ENCODE peak calls at places on chromosomes 4 and X, in nine cellular contexts. E is ascending aorta; F is psoas muscle; O is tibial artery; C is CD4-positive, alpha-beta T cell; Y is transverse colon; G is heart left ventricle; I is IMR-90; A is Panc1. M is an unnamed sample. For H3K27me3, the result is how much of the 10 kb centered on the place peaks cover.

GRCh38 chrX:48711162-48711928 is 14.8 kb downstream of the SUV39H1 start:
- DNase-seq in E (no peak), F (no peak), O (no peak), C (no peak), Y (no peak), G (no peak), I (no peak), A (no peak), M (no peak)

GRCh38 chr4:15874671-15875070 is 63.9 kb downstream of the FGFBP1 start:
- DNase-seq in E (no peak), F (no peak), O (peak), C (no peak), Y (no peak), G (no peak), I (no peak), A (no peak), M (no peak)

GRCh38 chr4:22986262-22986661 is 293.5 kb downstream of the GBA3 start:
- DNase-seq in E (no peak), F (no peak), O (no peak), C (no peak), Y (no peak), G (no peak), I (no peak), A (no peak), M (no peak)

GRCh38 chr4:32847466-32847865 is 2127.3 kb downstream of the PCDH7 start:
- DNase-seq in E (no peak), F (no peak), O (no peak), C (no peak), Y (no peak), G (no peak), I (no peak), A (no peak), M (peak)

GRCh38 chr4:15659768-15660394 is 4.7 kb upstream of the FBXL5 start:
- DNase-seq in E (no peak), F (no peak), O (peak), C (no peak), Y (no peak), G (no peak), I (peak), A (no peak), M (peak)

GRCh38 chr4:155657985-155658384 is 8.7 kb upstream of the GUCY1A1 start:
- DNase-seq in E (no peak), F (no peak), O (no peak), C (no peak), Y (no peak), G (no peak), I (no peak), A (no peak), M (no peak)

GRCh38 chr4:97558204-97558804 is 585.0 kb downstream of the STPG2 start:
- DNase-seq in E (no peak), F (no peak), O (no peak), C (no peak), Y (no peak), G (no peak), I (no peak), A (no peak), M (no peak)

GRCh38 chr4:123659759-123660158 is 263.2 kb downstream of the SPRY1 start:
- DNase-seq in E (no peak), F (no peak), O (no peak), C (no peak), Y (no peak), G (no peak), I (no peak), A (no peak), M (no peak)

GRCh38 chrX:3655181-3655580 is 58.3 kb downstream of the PRKX start:
- DNase-seq in E (no peak), F (no peak), O (no peak), C (no peak), Y (no peak), G (no peak), I (no peak), A (no peak), M (no peak)

GRCh38 chr4:48998440-48998839 is 12.4 kb downstream of the CWH43 start:
- DNase-seq in E (no peak), F (no peak), O (no peak), C (no peak), Y (no peak), G (no peak), I (no peak), A (no peak), M (no peak)

GRCh38 chrX:129833153-129834004 is 10.3 kb downstream of the ZDHHC9 start:
- DNase-seq in E (no peak), F (no peak), O (no peak), C (no peak), Y (no peak), G (no peak), I (peak), A (no peak), M (peak)

GRCh38 chr4:169103966-169104412 is 93.9 kb upstream of the CBR4 start:
- DNase-seq in E (no peak), F (no peak), O (no peak), C (no peak), Y (no peak), G (no peak), I (no peak), A (no peak), M (no peak)

GRCh38 chrX:41634284-41634683 is 54.5 kb upstream of the GPR34 start:
- DNase-seq in E (no peak), F (no peak), O (peak), C (no peak), Y (no peak), G (no peak), I (peak), A (no peak), M (no peak)

GRCh38 chrX:9147631-9148189 is 113.8 kb upstream of the FAM9B start:
- DNase-seq in E (no peak), F (no peak), O (no peak), C (no peak), Y (no peak), G (no peak), I (no peak), A (no peak), M (no peak)

GRCh38 chr4:108783666-108784463 is 21.0 kb upstream of the ETNPPL start:
- DNase-seq in E (no peak), F (no peak), O (no peak), C (no peak), Y (no peak), G (no peak), I (no peak), A (no peak), M (peak)

GRCh38 chrX:22047470-22047869 is 15.3 kb downstream of the PHEX start:
- DNase-seq in E (no peak), F (no peak), O (no peak), C (no peak), Y (no peak), G (no peak), I (no peak), A (no peak), M (no peak)

GRCh38 chr4:714087-714486 is 8.5 kb downstream of the PCGF3 start:
- DNase-seq in E (no peak), F (no peak), O (no peak), C (no peak), Y (no peak), G (no peak), I (no peak), A (no peak), M (no peak)

GRCh38 chrX:65581661-65582339 is 47.2 kb upstream of the LAS1L start:
- DNase-seq in E (no peak), F (no peak), O (peak), C (peak), Y (peak), G (peak), I (peak), A (no peak), M (peak)

GRCh38 chrX:119502727-119503483 is 34.7 kb downstream of the SLC25A5 start:
- DNase-seq in E (no peak), F (no peak), O (no peak), C (no peak), Y (peak), G (no peak), I (peak), A (no peak), M (peak)

GRCh38 chr4:37678624-37679023 is 7.6 kb downstream of the RELL1 start:
- DNase-seq in E (no peak), F (no peak), O (no peak), C (no peak), Y (no peak), G (no peak), I (no peak), A (no peak), M (no peak)

GRCh38 chr4:20422398-20422797 is 170.7 kb downstream of the SLIT2 start:
- DNase-seq in E (no peak), F (no peak), O (no peak), C (no peak), Y (peak), G (peak), I (peak), A (peak), M (peak)

GRCh38 chrX:125289920-125290319 is 29.8 kb upstream of the TEX13C start:
- DNase-seq in E (no peak), F (no peak), O (no peak), C (no peak), Y (no peak), G (no peak), I (peak), A (no peak), M (peak)
- H3K27me3 ChIP-seq in E (under half), F (under half), O (under half), C (under half), Y (under half), G (under half), I (under half), A (under half), M (under half)

GRCh38 chr4:53908661-53909078 is 155.7 kb downstream of the CHIC2 start:
- DNase-seq in E (no peak), F (no peak), O (peak), C (no peak), Y (peak), G (peak), I (peak), A (peak), M (peak)
- H3K27ac ChIP-seq in E (peak), F (no peak), O (peak), C (no peak), Y (peak), G (peak), I (peak), A (no peak), M (peak)

GRCh38 chrX:44431206-44431605 is 87.7 kb upstream of the EFHC2 start:
- DNase-seq in E (no peak), F (no peak), O (no peak), C (no peak), Y (no peak), G (no peak), I (peak), A (no peak), M (peak)
- H3K27me3 ChIP-seq in E (under half), F (under half), O (under half), C (under half), Y (under half), G (under half), I (under half), A (under half), M (under half)

DNA sequence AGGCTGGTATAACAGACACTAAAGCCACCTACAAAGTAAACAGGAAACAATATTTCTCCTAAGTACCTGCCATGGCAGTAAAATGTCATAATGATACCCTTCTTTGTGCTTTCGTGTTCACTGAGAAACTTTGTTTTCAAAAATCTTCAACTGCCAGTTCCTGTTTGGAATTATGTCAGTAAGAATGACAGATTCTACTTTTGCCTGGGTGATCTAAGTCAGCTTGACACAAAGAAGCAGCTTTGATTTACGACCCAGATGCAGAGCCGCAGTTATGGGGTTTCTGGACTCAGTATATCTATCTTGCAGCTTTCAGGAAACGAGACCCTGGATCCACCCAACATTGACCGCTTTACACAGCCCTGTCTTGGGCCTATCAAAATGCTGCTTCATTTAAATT is 71.2 kb downstream of the SNX25 start:
- DNase-seq in E (no peak), F (no peak), O (no peak), C (no peak), Y (no peak), G (no peak), I (no peak), A (no peak), M (no peak)
- H3K27ac ChIP-seq in E (peak), F (no peak), O (no peak), C (no peak), Y (peak), G (no peak), I (no peak), A (no peak), M (no peak)

GRCh38 chrX:137549846-137550534 is 15.9 kb upstream of the ZIC3 start:
- DNase-seq in E (no peak), F (no peak), O (no peak), C (no peak), Y (no peak), G (no peak), I (no peak), A (no peak), M (no peak)

GRCh38 chrX:137547291-137547690 is 18.6 kb upstream of the ZIC3 start:
- DNase-seq in E (no peak), F (no peak), O (no peak), C (no peak), Y (no peak), G (no peak), I (no peak), A (no peak), M (no peak)

GRCh38 chrX:137549073-137549472 is 16.9 kb upstream of the ZIC3 start:
- DNase-seq in E (no peak), F (no peak), O (no peak), C (no peak), Y (no peak), G (no peak), I (no peak), A (no peak), M (no peak)

GRCh38 chrX:137545711-137546651 is 19.9 kb upstream of the ZIC3 start:
- DNase-seq in E (no peak), F (no peak), O (no peak), C (no peak), Y (no peak), G (no peak), I (no peak), A (no peak), M (no peak)

DNA sequence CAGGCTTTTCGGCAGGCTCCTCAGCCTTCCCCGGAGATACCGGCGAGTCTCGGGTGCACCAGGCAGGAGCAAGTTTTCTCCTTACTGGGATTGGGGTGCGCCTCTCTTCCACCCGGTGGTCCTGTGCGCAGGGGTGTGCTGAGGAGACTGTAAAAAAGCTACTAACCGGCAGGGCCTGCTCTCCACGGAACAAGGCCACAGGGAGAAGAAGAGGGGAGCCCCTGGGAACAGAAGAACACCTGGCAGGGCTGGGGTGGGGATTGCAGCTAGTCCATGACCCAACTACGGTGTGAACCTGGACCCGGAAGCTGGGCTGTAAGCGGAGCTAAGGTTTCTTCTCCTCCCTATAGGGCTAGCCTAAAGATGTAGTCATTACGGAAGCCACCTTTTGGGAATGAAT is 17.7 kb upstream of the ZIC3 start:
- DNase-seq in E (no peak), F (no peak), O (no peak), C (no peak), Y (no peak), G (no peak), I (no peak), A (no peak), M (no peak)
- H3K27me3 ChIP-seq in E (under half), F (under half), O (half or more), C (half or more), Y (half or more), G (half or more), I (under half), A (under half), M (under half)

DNA sequence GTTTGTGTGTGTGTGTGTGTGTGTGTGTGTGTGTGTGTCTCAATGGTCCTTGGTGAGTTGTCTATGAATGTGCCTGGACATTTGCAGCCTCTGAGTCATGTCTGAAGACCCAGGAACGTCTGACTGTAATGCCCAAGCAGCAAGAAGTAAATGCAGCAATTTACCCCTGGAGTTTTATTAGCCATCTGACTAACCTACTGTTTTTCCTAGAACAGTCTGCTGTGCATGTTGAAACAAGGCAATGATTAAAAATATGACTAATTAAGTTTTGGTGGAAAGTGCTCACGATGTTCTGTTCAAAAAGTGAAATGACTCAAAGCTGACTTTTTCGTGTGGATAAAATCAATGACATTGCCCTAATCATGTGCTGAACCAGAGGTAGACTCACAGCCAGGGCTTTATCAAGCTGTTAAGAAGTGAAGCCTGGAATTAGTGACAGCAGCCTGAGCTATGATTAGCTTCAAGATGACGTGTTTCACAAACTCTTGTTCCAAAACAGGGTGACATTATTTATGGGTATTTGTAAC is 201.6 kb downstream of the CPE start:
- DNase-seq in E (no peak), F (no peak), O (peak), C (no peak), Y (no peak), G (peak), I (no peak), A (peak), M (peak)
- H3K27ac ChIP-seq in E (no peak), F (no peak), O (no peak), C (no peak), Y (peak), G (peak), I (no peak), A (no peak), M (no peak)

GRCh38 chr4:147753047-147753446 is 21.2 kb downstream of the ARHGAP10 start:
- DNase-seq in E (no peak), F (no peak), O (no peak), C (no peak), Y (no peak), G (no peak), I (no peak), A (no peak), M (no peak)
- H3K27me3 ChIP-seq in E (under half), F (under half), O (under half), C (under half), Y (under half), G (under half), I (under half), A (under half), M (under half)

GRCh38 chr4:139472761-139473335 is 18.9 kb downstream of the RAB33B start:
- DNase-seq in E (no peak), F (no peak), O (no peak), C (no peak), Y (no peak), G (no peak), I (no peak), A (no peak), M (no peak)

GRCh38 chr4:139470295-139470694 is 16.4 kb downstream of the RAB33B start:
- DNase-seq in E (no peak), F (no peak), O (no peak), C (no peak), Y (no peak), G (no peak), I (no peak), A (no peak), M (no peak)

GRCh38 chr4:139469869-139470268 is 15.9 kb downstream of the RAB33B start:
- DNase-seq in E (no peak), F (no peak), O (no peak), C (no peak), Y (no peak), G (no peak), I (no peak), A (no peak), M (no peak)

GRCh38 chr4:139469216-139469615 is 15.3 kb downstream of the RAB33B start:
- DNase-seq in E (no peak), F (no peak), O (no peak), C (no peak), Y (no peak), G (no peak), I (peak), A (no peak), M (no peak)

DNA sequence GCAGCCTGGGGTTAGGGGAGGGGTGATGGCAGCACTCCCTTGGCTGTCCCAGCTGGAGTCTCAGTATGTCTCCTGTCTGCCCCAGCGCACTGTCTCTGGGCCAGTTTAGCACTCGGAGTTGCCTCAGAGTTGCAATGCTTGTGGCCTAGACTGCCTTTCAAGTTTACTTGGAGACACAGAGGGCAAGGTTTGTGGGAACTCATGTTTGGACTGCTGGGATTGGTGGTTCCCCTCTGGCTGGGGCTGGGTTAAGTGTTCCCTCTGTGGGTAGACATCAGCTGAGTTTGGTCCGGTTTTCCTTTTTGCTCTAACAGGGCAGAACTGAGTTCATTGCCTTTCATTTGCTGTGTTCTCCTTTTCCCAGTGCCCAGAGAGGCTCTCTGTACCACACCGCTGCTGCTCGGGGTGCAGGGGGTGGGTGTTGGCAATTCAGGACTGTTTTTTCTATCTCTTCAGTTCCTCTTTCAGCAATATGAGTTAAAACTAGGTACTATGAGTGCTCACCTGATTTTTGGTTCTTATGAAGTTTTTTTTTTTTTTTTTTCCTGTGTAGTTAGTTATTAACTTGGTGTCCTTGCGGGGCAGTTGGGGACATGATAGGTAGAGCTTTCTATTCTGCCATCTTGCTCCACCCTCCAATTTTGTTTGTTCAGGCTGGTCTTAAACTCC is 17.2 kb downstream of the RAB33B start:
- DNase-seq in E (no peak), F (no peak), O (no peak), C (no peak), Y (no peak), G (no peak), I (no peak), A (no peak), M (no peak)
- H3K27ac ChIP-seq in E (no peak), F (no peak), O (no peak), C (no peak), Y (no peak), G (no peak), I (no peak), A (no peak), M (no peak)

GRCh38 chrX:20410540-20410939 is 143.8 kb upstream of the RPS6KA3 start:
- DNase-seq in E (no peak), F (no peak), O (no peak), C (no peak), Y (no peak), G (no peak), I (no peak), A (no peak), M (no peak)
- H3K27me3 ChIP-seq in E (under half), F (under half), O (under half), C (under half), Y (under half), G (under half), I (under half), A (under half), M (under half)

M was measured in GM23248.